ENCODE peak calls at places on chromosomes 4 and X, in six cellular contexts. L is foreskin keratinocyte, N is GM12865, Z is mucosa of descending colon, E is colonic mucosa, G is psoas muscle. T is an unnamed sample.

GRCh38 chr4:125116431-125116830 is 198.3 kb upstream of the FAT4 start:
- DNase-seq in L (no peak), G (no peak), N (no peak), E (no peak), Z (no peak), T (no peak)

GRCh38 chrX:56025872-56026571 is 206.1 kb upstream of the KLF8 start:
- DNase-seq in E (no peak), G (no peak), L (no peak), N (no peak), Z (no peak), T (no peak)

GRCh38 chr4:166315721-166316467 is 442.9 kb downstream of the TLL1 start:
- DNase-seq in Z (no peak), N (no peak), E (no peak), L (no peak), G (no peak), T (no peak)

GRCh38 chrX:71558920-71559319 is 19.3 kb upstream of the GCNA start:
- DNase-seq in N (no peak), E (no peak), G (no peak), L (no peak), Z (no peak), T (no peak)

GRCh38 chrX:44903842-44904530 is 31.0 kb downstream of the KDM6A start:
- DNase-seq in E (no peak), N (no peak), L (no peak), Z (no peak), G (no peak), T (no peak)

GRCh38 chrX:18012974-18013373 is 151.9 kb upstream of the RAI2 start:
- DNase-seq in G (no peak), Z (no peak), L (no peak), N (no peak), E (no peak), T (no peak)

GRCh38 chr4:40070387-40070786 is 13.7 kb downstream of the N4BP2 start:
- DNase-seq in E (no peak), L (no peak), Z (no peak), G (no peak), N (no peak), T (no peak)

GRCh38 chr4:112747035-112747434 is 110.1 kb downstream of the LARP7 start:
- DNase-seq in G (no peak), L (peak; percentile 32), N (no peak), Z (no peak), E (no peak), T (no peak)

GRCh38 chr4:1794809-1795303 is 1.8 kb downstream of the FGFR3 start:
- DNase-seq in E (no peak), G (no peak), N (no peak), L (no peak), Z (no peak), T (peak; percentile 61)

GRCh38 chrX:53085661-53086229 is 3.6 kb downstream of the TSPYL2 start:
- DNase-seq in N (no peak), E (no peak), G (no peak), Z (no peak), L (no peak), T (no peak)

GRCh38 chr4:155759372-155760252 is 791 bp downstream of the GUCY1B1 start:
- DNase-seq in L (peak; percentile 10), Z (peak; percentile 50), E (peak; percentile 22), N (peak; percentile 59), G (peak; percentile 82), T (peak; percentile 54)
- TF ChIP-seq CTCF in L (no peak), Z (no peak), E (no peak), N (no peak), G (no peak), T (no peak)

GRCh38 chr4:10765386-10765785 is 80.8 kb upstream of the CLNK start:
- DNase-seq in Z (no peak), G (no peak), L (no peak), E (no peak), N (no peak), T (no peak)

GRCh38 chr4:10762541-10762940 is 78.0 kb upstream of the CLNK start:
- DNase-seq in L (peak; percentile 29), N (no peak), E (no peak), G (no peak), Z (no peak), T (no peak)

GRCh38 chr4:10761903-10762302 is 77.3 kb upstream of the CLNK start:
- DNase-seq in E (no peak), Z (no peak), N (no peak), L (no peak), G (no peak), T (no peak)
- TF ChIP-seq CTCF in E (no peak), Z (no peak), N (no peak), L (no peak), G (no peak), T (no peak)

GRCh38 chrX:110284159-110284558 is 33.7 kb downstream of the AMMECR1 start:
- DNase-seq in L (peak; percentile 85), Z (no peak), G (no peak), N (no peak), E (no peak), T (no peak)
- TF ChIP-seq CTCF in L (no peak), Z (no peak), G (no peak), N (no peak), E (no peak), T (no peak)

DNA sequence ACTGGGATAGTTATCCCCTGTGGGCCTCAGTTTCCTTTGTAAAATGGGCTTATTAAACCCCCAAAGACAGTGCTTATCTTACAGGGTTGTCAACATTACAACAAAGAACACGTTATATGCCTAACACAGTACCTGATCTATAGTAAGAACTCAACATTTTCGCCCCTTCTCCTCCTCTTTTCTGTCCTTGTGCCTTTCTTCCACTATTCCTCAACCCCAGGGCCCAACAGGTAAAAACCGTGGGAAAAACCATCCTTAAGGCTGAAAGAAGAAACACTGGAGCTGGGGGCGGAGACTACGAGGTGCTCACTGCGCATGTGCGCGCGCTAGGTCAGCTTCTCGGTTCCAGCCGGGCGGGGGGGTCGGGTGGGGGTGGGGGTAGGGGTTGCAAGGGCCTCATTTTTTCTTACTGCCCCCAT is 435 bp upstream of the XIAP start:
- DNase-seq in G (no peak), E (peak; percentile 79), L (no peak), Z (no peak), N (no peak), T (no peak)
- TF ChIP-seq CTCF in G (no peak), E (no peak), L (no peak), Z (no peak), N (no peak), T (no peak)

DNA sequence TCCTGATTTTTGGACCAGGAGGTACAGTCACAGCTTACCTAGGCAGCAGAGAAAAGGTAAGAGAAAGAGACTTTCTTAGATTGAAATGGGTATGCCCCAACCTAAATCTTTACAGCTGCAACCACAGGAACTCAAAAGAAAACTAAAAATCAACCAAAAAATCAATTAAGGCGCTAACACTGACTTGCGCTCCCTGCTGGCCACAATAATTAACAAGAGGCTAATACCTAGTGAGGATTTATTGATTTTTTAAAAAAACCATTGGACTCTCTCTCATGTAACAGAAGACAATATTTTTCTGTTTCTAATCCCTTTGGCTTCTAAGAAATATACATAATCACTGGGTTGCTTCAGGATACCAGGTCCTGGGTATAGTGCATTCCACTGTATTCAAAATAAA is 153.9 kb upstream of the TENM3 start:
- DNase-seq in Z (no peak), E (no peak), G (no peak), N (peak; percentile 19), L (no peak), T (peak; percentile 33)
- TF ChIP-seq CTCF in Z (no peak), E (no peak), G (no peak), N (peak; percentile 5), L (peak; percentile 64), T (peak; percentile 29)

GRCh38 chr4:158710814-158711213 is 12.4 kb downstream of the PPID start:
- DNase-seq in Z (no peak), E (no peak), L (no peak), G (no peak), N (no peak), T (no peak)
- TF ChIP-seq CTCF in Z (no peak), E (no peak), L (peak; percentile 39), G (peak; percentile 13), N (no peak), T (no peak)

GRCh38 chrX:64642482-64642881 is 247.2 kb upstream of the MTMR8 start:
- DNase-seq in G (no peak), E (no peak), N (peak; percentile 4), Z (no peak), L (no peak), T (peak; percentile 4)
- TF ChIP-seq CTCF in G (no peak), E (no peak), N (peak; percentile 21), Z (no peak), L (peak; percentile 10), T (peak; percentile 60)

GRCh38 chrX:70132877-70133302 is 357 bp upstream of the IGBP1 start:
- DNase-seq in L (peak; percentile 34), Z (no peak), G (no peak), E (no peak), N (no peak), T (no peak)

GRCh38 chrX:70133303-70134115 is at the start of gene IGBP1:
- DNase-seq in Z (peak; percentile 88), N (peak; percentile 88), G (peak; percentile 91), E (peak; percentile 83), L (peak; percentile 79), T (peak; percentile 80)

GRCh38 chrX:70134116-70134477 is 850 bp downstream of the IGBP1 start:
- DNase-seq in Z (no peak), E (peak; percentile 25), G (no peak), N (no peak), L (no peak), T (no peak)

GRCh38 chrX:70129811-70130210 is 3.4 kb upstream of the IGBP1 start:
- DNase-seq in Z (no peak), E (no peak), G (no peak), L (peak; percentile 56), N (no peak), T (no peak)

DNA sequence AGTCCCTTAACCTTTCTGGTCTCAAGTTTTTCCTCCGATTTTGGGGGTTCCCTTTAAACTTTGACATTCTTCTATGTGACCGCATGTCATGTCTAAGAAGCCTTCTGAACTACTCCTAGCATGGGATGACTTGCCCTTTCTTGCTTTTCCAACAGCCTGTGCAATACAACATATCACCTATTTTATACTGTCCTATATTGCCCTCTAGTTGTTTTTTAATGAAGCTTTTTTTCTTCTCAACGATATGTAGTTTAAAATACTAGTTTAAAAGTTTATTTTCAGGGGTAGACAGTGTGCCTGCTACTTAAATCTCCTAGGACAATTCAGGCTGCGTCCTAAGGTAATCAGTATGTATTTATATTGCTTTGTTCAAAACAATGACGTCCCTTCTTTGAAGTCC is 1.0 kb upstream of the IGBP1 start:
- DNase-seq in Z (no peak), E (no peak), N (no peak), G (no peak), L (peak; percentile 14), T (no peak)
- TF ChIP-seq CTCF in Z (no peak), E (no peak), N (no peak), G (no peak), L (peak; percentile 44), T (no peak)